ENCODE peak calls at places on chromosome 21, in nine cellular contexts. V is BE2C, S is HFF-Myc, T is fibroblast of pulmonary artery, N is testis, H is upper lobe of right lung, C is GM13976, W is heart left ventricle, M is neural progenitor cell. B is an unnamed sample.

GRCh38 chr21:25039461-25040380 is 567.6 kb downstream of the MRPL39 start:
- DNase-seq in T (no peak), S (no peak), C (no peak), M (peak), H (no peak), V (no peak), W (no peak), N (no peak), B (no peak)

GRCh38 chr21:29114765-29115164 is 15.7 kb upstream of the MAP3K7CL start:
- DNase-seq in C (no peak), N (no peak), W (no peak), T (peak), H (no peak), V (no peak), S (peak), M (peak), B (no peak)

GRCh38 chr21:38377165-38378093 is 120.6 kb downstream of the KCNJ15 start:
- DNase-seq in M (no peak), V (no peak), W (no peak), S (no peak), T (no peak), H (no peak), C (no peak), N (no peak), B (no peak)

GRCh38 chr21:37075214-37075770 is 2.2 kb downstream of the TTC3 start:
- DNase-seq in V (no peak), M (no peak), N (no peak), S (no peak), T (no peak), C (no peak), H (no peak), W (no peak), B (no peak)

GRCh38 chr21:42543106-42543847 is 29.6 kb downstream of the SLC37A1 start:
- DNase-seq in S (no peak), W (no peak), V (no peak), T (no peak), M (no peak), H (peak), C (no peak), N (no peak), B (no peak)

GRCh38 chr21:27152996-27153395 is 186.1 kb upstream of the ADAMTS5 start:
- DNase-seq in V (no peak), T (no peak), S (no peak), W (no peak), C (no peak), H (no peak), M (no peak), N (no peak), B (no peak)

GRCh38 chr21:17045214-17045835 is 467.5 kb upstream of the CXADR start:
- DNase-seq in T (peak), S (peak), V (no peak), N (no peak), W (no peak), M (no peak), C (no peak), H (no peak), B (no peak)

GRCh38 chr21:16305686-16306085 is 575.9 kb downstream of the USP25 start:
- DNase-seq in M (peak), W (no peak), S (no peak), C (no peak), T (peak), V (no peak), H (no peak), N (peak), B (no peak)

GRCh38 chr21:25871566-25871965 is 136.8 kb downstream of the GABPA start:
- DNase-seq in C (no peak), V (peak), N (peak), S (no peak), W (no peak), M (no peak), H (no peak), T (no peak), B (peak)

GRCh38 chr21:22223385-22223784 is 1225.2 kb downstream of the NCAM2 start:
- DNase-seq in H (no peak), C (no peak), V (no peak), T (peak), N (no peak), W (no peak), M (no peak), S (no peak), B (no peak)

GRCh38 chr21:20591294-20591693 is 406.9 kb upstream of the NCAM2 start:
- DNase-seq in H (no peak), S (no peak), N (no peak), T (no peak), V (no peak), M (no peak), W (no peak), C (no peak), B (no peak)

GRCh38 chr21:34351786-34352241 is 12.0 kb upstream of the KCNE2 start:
- DNase-seq in N (peak), T (peak), W (peak), H (no peak), V (peak), S (no peak), C (peak), M (peak), B (peak)
- TF ChIP-seq CTCF in N (peak), T (peak), W (peak), H (peak), V (peak), S (peak), C (peak), M (peak), B (peak)

GRCh38 chr21:14693997-14694396 is 147.9 kb upstream of the SAMSN1 start:
- DNase-seq in C (no peak), W (no peak), V (no peak), N (no peak), S (no peak), M (no peak), T (no peak), H (no peak), B (no peak)

GRCh38 chr21:14687277-14687642 is 141.1 kb upstream of the SAMSN1 start:
- DNase-seq in N (no peak), V (no peak), W (no peak), M (no peak), H (no peak), T (no peak), S (no peak), C (peak), B (no peak)

GRCh38 chr21:14688412-14688811 is 142.3 kb upstream of the SAMSN1 start:
- DNase-seq in M (no peak), N (no peak), W (no peak), H (no peak), V (no peak), S (no peak), T (no peak), C (peak), B (no peak)

GRCh38 chr21:14690886-14691285 is 144.8 kb upstream of the SAMSN1 start:
- DNase-seq in M (no peak), H (no peak), W (no peak), S (no peak), T (peak), N (no peak), V (no peak), C (no peak), B (no peak)

DNA sequence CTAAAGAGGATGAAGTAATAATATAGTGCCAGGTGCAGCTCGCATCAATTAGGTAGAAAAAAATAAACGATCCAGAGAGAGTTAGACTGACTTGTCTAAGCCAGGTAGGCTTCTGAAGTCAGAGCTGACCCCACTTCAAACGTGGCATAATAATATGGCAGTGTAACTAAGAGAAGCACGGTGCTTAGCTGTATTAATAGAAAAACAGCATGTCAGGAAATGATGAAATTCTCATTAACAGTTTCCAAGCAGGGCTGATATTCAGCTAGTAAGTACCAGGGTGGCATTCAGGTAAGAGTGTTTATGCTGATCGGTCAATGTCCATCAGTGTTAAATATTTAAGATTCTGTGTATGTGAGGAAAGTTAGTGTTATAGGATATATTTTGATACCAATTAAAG is 145.8 kb upstream of the SAMSN1 start:
- DNase-seq in S (no peak), T (no peak), N (no peak), V (no peak), H (no peak), W (no peak), C (no peak), M (no peak), B (no peak)
- TF ChIP-seq CTCF in S (no peak), T (no peak), N (no peak), V (no peak), H (no peak), W (no peak), C (no peak), M (no peak), B (no peak)

GRCh38 chr21:46532080-46532479 is 72.8 kb downstream of the S100B start:
- DNase-seq in M (no peak), V (no peak), S (no peak), H (no peak), T (no peak), N (no peak), C (no peak), W (no peak), B (no peak)
- TF ChIP-seq CTCF in M (no peak), V (no peak), S (no peak), H (no peak), T (no peak), N (no peak), C (no peak), W (no peak), B (no peak)

DNA sequence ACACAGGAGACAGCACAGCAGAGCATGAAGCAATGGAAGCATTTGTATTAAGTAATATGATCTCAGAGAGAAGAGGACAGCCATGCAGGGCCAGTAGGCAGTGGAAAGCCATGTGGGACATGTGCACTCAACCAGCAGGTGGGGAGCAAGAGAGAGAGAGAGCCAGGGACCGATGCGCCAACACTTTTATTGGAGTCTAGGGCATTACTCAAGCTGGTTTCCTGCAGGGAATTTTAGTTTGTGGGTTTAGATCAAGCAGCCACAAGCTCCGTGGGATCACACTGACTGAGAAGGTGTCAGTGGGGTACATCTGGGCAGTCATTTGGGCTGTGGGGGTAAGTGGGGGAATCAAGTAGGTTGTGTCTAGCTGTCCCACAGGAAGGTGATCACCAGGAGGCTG is 137.1 kb downstream of the PCBP3 start:
- DNase-seq in M (no peak), S (no peak), T (no peak), H (no peak), W (no peak), V (no peak), C (no peak), N (no peak), B (no peak)
- TF ChIP-seq CTCF in M (no peak), S (no peak), T (no peak), H (no peak), W (no peak), V (no peak), C (no peak), N (no peak), B (no peak)

GRCh38 chr21:32412998-32413504 is 545 bp downstream of the EVA1C start:
- DNase-seq in T (peak), C (no peak), M (no peak), V (no peak), H (peak), N (peak), W (peak), S (no peak), B (no peak)
- TF ChIP-seq CTCF in T (peak), C (no peak), M (peak), V (no peak), H (no peak), N (no peak), W (no peak), S (no peak), B (no peak)

DNA sequence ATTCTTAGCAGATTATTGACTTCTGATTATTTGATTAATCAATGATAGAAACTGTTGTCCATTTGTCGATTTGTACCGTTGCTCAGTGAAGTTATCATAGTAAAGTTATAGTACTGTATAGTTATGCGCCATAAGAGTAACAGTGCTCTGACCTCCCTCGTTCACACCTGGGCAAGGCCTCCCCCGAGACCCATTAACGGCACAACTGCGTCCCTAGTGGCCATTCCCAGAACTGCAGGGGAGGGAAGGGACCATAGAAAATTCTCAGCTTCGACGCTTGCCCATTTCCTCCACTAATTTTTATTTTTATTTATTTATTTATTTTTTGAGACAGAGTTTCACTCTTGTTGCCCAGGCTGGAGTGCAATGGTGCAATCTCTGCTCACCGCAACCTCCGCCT is 334.4 kb downstream of the DSCAM start:
- DNase-seq in T (no peak), W (no peak), S (no peak), H (no peak), N (peak), C (no peak), M (peak), V (peak), B (no peak)
- TF ChIP-seq CTCF in T (peak), W (no peak), S (peak), H (peak), N (peak), C (peak), M (peak), V (peak), B (peak)

GRCh38 chr21:43775795-43776430 is at the start of gene CSTB:
- DNase-seq in C (peak), T (peak), V (peak), M (peak), N (peak), H (peak), S (no peak), W (peak), B (peak)
- TF ChIP-seq CTCF in C (no peak), T (no peak), V (no peak), M (peak), N (no peak), H (no peak), S (no peak), W (no peak), B (no peak)

GRCh38 chr21:35932232-35932911 is 128.0 kb downstream of the SETD4 start:
- DNase-seq in N (peak), C (peak), W (peak), M (no peak), H (no peak), V (no peak), T (peak), S (peak), B (no peak)

DNA sequence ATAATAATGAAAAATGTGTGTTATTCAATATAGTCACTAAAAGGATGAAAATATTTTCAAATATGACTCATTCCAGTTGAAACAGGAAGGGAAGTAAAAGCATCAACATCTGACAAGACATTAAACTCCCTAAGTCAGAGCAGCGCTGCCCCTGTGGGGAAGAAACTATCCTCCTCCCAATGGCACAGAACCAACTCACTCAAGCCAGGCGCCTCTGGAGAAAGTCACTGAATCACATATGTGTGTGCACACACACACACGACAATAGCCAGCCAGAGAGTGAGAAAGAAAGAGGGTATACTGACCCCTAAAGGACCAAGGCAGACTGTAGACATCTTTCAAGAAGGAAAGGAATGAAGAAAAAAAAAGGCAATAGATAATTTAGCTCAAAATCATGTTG is 126.9 kb downstream of the SETD4 start:
- DNase-seq in N (peak), V (no peak), S (peak), M (peak), C (no peak), T (peak), H (no peak), W (peak), B (no peak)
- TF ChIP-seq CTCF in N (no peak), V (no peak), S (peak), M (peak), C (no peak), T (peak), H (no peak), W (no peak), B (no peak)